ENCODE peak calls at places on chromosomes 5 and 9, in four cellular contexts. R, W, V and D are unnamed samples. For H3K4me1, the result is how much of the 10 kb centered on the place peaks cover.

GRCh38 chr5:172642511-172642910 is 1.4 kb downstream of the NEURL1B start:
- DNase-seq in R (no peak), W (no peak), V (no peak), D (no peak)

GRCh38 chr5:66720776-66721175 is 124.6 kb downstream of the MAST4 start:
- DNase-seq in R (no peak), W (no peak), V (no peak), D (no peak)

GRCh38 chr5:36744041-36744677 is 132.4 kb upstream of the NIPBL start:
- DNase-seq in R (no peak), W (no peak), V (no peak), D (no peak)

GRCh38 chr5:57036621-57037160 is 84.8 kb upstream of the MIER3 start:
- DNase-seq in R (peak), W (no peak), V (no peak), D (no peak)

GRCh38 chr9:76396144-76396543 is 1.9 kb upstream of the RFK start:
- DNase-seq in R (no peak), W (no peak), V (no peak), D (no peak)

GRCh38 chr9:130328349-130328801 is 62.8 kb downstream of the HMCN2 start:
- DNase-seq in R (peak), W (peak), V (peak), D (no peak)

GRCh38 chr9:25048098-25048497 is 502.4 kb upstream of the IZUMO3 start:
- DNase-seq in R (no peak), W (no peak), V (no peak), D (no peak)

GRCh38 chr9:93818795-93819472 is 136.2 kb downstream of the BARX1 start:
- DNase-seq in R (no peak), W (no peak), V (no peak), D (no peak)

GRCh38 chr9:125161284-125161918 is 18.1 kb upstream of the SCAI start:
- DNase-seq in R (no peak), W (peak), V (peak), D (no peak)

DNA sequence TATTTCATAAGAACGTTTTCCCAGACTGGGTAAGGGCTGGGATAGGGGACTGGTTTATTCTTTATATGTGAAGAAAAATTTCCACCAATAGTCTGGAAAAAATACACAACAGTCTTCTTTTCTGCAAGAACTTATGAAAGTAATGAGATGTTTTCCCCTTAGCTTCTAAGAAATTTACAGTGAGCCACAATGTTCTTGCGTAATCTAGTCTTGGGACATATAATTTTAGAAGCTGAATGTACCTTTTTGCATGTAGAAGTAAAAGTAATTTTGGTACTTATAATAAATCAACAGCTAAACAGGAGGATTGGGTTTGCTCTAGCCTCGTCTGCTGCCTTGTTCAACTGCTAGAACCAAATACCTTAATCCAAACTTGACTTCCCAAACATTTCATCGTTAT is 244.7 kb upstream of the EFNA5 start:
- DNase-seq in R (no peak), W (no peak), V (no peak), D (no peak)
- H3K4me1 ChIP-seq in R (under half), W (under half), V (under half), D (under half)

GRCh38 chr9:131403493-131403773 is 9.5 kb downstream of the PRRC2B start:
- DNase-seq in R (no peak), W (no peak), V (no peak), D (no peak)

GRCh38 chr9:131399972-131400371 is 6.1 kb downstream of the PRRC2B start:
- DNase-seq in R (no peak), W (no peak), V (no peak), D (no peak)

GRCh38 chr9:131402738-131403492 is 9.0 kb downstream of the PRRC2B start:
- DNase-seq in R (peak), W (peak), V (peak), D (peak)

GRCh38 chr9:131400627-131401026 is 6.7 kb downstream of the PRRC2B start:
- DNase-seq in R (no peak), W (no peak), V (no peak), D (no peak)

GRCh38 chr9:131402073-131402472 is 8.2 kb downstream of the PRRC2B start:
- DNase-seq in R (no peak), W (peak), V (no peak), D (no peak)
- H3K4me3 ChIP-seq in R (no peak), W (peak), V (no peak), D (no peak)

GRCh38 chr9:98034593-98035546 is 21.7 kb upstream of the NANS start:
- DNase-seq in R (peak), W (peak), V (peak), D (peak)

GRCh38 chr9:98031935-98032334 is 24.6 kb upstream of the NANS start:
- DNase-seq in R (no peak), W (peak), V (no peak), D (no peak)

GRCh38 chr9:98031169-98031568 is 25.4 kb upstream of the NANS start:
- DNase-seq in R (no peak), W (no peak), V (no peak), D (no peak)
- TF ChIP-seq CTCF in R (no peak), W (no peak), V (no peak), D (no peak)

DNA sequence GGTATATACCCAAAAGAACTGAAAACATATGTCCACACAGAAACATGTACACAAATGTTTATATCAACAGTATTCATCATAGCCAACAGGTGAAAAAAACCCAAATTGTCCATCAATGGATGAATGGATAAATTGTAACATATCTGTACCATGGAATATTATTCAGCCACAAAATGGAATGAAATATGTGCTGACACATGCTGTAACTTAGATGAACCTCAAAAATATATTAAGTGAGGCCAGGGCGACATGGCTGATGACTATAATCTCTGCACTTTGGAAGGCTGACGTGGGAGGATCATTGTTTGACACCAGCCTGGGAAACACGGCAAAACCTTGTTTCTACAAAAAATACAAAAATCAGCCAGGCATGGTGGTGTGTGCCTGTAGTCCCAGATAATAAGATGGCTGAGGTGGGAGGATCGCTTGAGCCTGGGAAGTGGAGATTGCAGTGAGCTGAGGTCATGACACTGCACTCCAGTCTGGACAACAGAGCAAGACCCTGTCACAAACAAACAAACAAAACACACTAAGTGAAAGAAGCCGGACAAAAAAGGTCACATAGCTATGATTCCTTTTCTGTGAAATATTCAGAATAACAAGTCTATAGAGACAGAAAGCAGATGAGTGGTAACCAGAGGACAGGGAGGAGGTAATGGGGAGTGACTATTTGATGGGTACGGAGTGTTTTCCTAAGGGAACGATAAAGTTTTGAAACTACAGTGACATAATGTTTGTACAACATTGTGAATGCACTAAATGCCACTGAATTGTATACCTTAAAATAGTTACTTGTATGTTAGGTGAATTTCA is 11.4 kb downstream of the KYAT1 start:
- DNase-seq in R (no peak), W (no peak), V (no peak), D (no peak)
- H3K4me1 ChIP-seq in R (under half), W (under half), V (under half), D (under half)

GRCh38 chr5:59837071-59837470 is 56.5 kb downstream of the PDE4D start:
- DNase-seq in R (no peak), W (no peak), V (no peak), D (no peak)

GRCh38 chr5:59842999-59843398 is 50.5 kb downstream of the PDE4D start:
- DNase-seq in R (no peak), W (peak), V (no peak), D (no peak)

GRCh38 chr5:59838067-59838466 is 55.5 kb downstream of the PDE4D start:
- DNase-seq in R (no peak), W (no peak), V (no peak), D (no peak)

GRCh38 chr5:59838989-59839388 is 54.5 kb downstream of the PDE4D start:
- DNase-seq in R (no peak), W (no peak), V (no peak), D (no peak)

DNA sequence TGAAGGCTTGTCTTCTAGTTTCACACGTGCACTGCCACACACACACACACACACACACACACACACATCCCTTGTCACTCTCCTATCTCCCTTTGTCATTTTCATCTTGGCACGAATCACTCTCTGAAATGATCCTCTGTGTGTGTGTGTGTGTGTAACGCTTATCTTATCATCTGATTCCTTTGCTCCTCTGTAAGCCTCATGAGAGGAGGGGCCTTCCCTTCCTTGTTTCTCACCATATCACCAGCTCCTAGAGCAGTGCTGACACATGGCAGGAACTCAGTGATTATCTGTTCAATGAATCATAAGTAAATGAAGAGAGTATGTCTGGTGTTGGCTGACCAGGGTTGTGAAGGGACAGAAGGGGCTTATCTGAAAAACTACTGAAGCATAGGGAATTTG is 53.3 kb downstream of the PDE4D start:
- DNase-seq in R (no peak), W (peak), V (no peak), D (no peak)
- H3K4me3 ChIP-seq in R (no peak), W (no peak), V (no peak), D (no peak)